ENCODE peak calls at places on chromosome 2, in six cellular contexts. R is heart left ventricle; M is activated CD4-positive, CD25-positive, alpha-beta regulatory T cell treated with anti-CD3 and anti-CD28 coated beads, Interleukin-2, amount 50 U/mL, for 24 hours; C is upper lobe of right lung; P is Panc1; G is RWPE2. N is an unnamed sample.

GRCh38 chr2:64260093-64260808 is 116.0 kb upstream of the PELI1 start:
- ATAC-seq in C (no peak), G (no peak), P (no peak), M (no peak), R (no peak), N (peak; percentile 42)

GRCh38 chr2:154437104-154437503 is 261.4 kb upstream of the KCNJ3 start:
- ATAC-seq in P (no peak), G (no peak), M (no peak), R (no peak), C (no peak), N (no peak)

GRCh38 chr2:28342081-28342967 is 50.3 kb upstream of the FOSL2 start:
- ATAC-seq in C (peak; percentile 24), R (peak; percentile 69), G (no peak), P (no peak), M (no peak), N (no peak)

GRCh38 chr2:226483745-226484619 is 315.6 kb downstream of the IRS1 start:
- ATAC-seq in M (no peak), R (no peak), G (no peak), C (peak; percentile 32), P (peak; percentile 82), N (no peak)

GRCh38 chr2:47541848-47542450 is 139.0 kb downstream of the MSH2 start:
- ATAC-seq in M (no peak), P (peak; percentile 23), G (no peak), C (no peak), R (no peak), N (no peak)

GRCh38 chr2:7709907-7710306 is 792.7 kb downstream of the RNF144A start:
- ATAC-seq in P (no peak), R (no peak), G (no peak), C (no peak), M (no peak), N (peak; percentile 89)

GRCh38 chr2:151051584-151052220 is 210.0 kb downstream of the RBM43 start:
- ATAC-seq in G (no peak), M (peak; percentile 38), C (peak; percentile 86), R (peak; percentile 51), P (peak; percentile 65), N (peak; percentile 23)

GRCh38 chr2:204431529-204431928 is 113.7 kb upstream of the PARD3B start:
- ATAC-seq in C (no peak), R (no peak), P (no peak), G (no peak), M (no peak), N (no peak)

GRCh38 chr2:239566995-239567580 is 166.3 kb upstream of the HDAC4 start:
- ATAC-seq in C (no peak), R (no peak), P (no peak), M (no peak), G (peak; percentile 44), N (no peak)

GRCh38 chr2:83067947-83068346 is 1391.1 kb downstream of the SUCLG1 start:
- ATAC-seq in M (no peak), R (no peak), P (no peak), G (no peak), C (peak; percentile 48), N (no peak)

GRCh38 chr2:46126571-46126970 is 170.6 kb upstream of the EPAS1 start:
- ATAC-seq in C (no peak), P (no peak), G (no peak), M (no peak), R (no peak), N (no peak)

GRCh38 chr2:102021776-102022175 is 30.0 kb downstream of the IL1R2 start:
- ATAC-seq in M (no peak), C (no peak), P (no peak), G (no peak), R (peak; percentile 68), N (no peak)

N was measured in activated T-helper 17 cell treated with anti-CD3 and anti-CD28 coated beads, Interleukin-2, amount 50 U/mL, for 72 hours.